ENCODE peak calls at places on chromosomes 7 and 10, in five cellular contexts. Y is IMR-90, Z is esophagus squamous epithelium, I is spleen, W is Peyer's patch. X is an unnamed sample.

GRCh38 chr7:123871998-123872867 is 27.3 kb downstream of the HYAL4 start:
- DNase-seq in Z (no peak), Y (peak; percentile 42), W (peak; percentile 72), I (peak; percentile 64), X (no peak)

GRCh38 chr10:126585249-126585986 is 85.1 kb downstream of the C10orf90 start:
- DNase-seq in Y (no peak), W (no peak), Z (no peak), I (no peak), X (no peak)

GRCh38 chr10:5540886-5541285 is 16.1 kb downstream of the CALML3 start:
- DNase-seq in I (peak; percentile 5), Z (no peak), Y (no peak), W (peak; percentile 62), X (no peak)

GRCh38 chr7:44689427-44689826 is 59.2 kb upstream of the ZMIZ2 start:
- DNase-seq in W (no peak), Y (no peak), I (peak; percentile 1), Z (no peak), X (no peak)

GRCh38 chr10:71501402-71501801 is 104.7 kb downstream of the CDH23 start:
- DNase-seq in W (no peak), Z (no peak), Y (no peak), I (peak; percentile 43), X (no peak)

GRCh38 chr10:129580010-129580409 is 113.0 kb downstream of the MGMT start:
- DNase-seq in Y (no peak), I (no peak), W (no peak), Z (no peak), X (no peak)

GRCh38 chr7:151060416-151061234 is 1.2 kb downstream of the SLC4A2 start:
- DNase-seq in W (no peak), I (no peak), Z (no peak), Y (no peak), X (no peak)

GRCh38 chr10:4396401-4397283 is 429.4 kb upstream of the AKR1E2 start:
- DNase-seq in Z (no peak), I (no peak), W (no peak), Y (no peak), X (no peak)

GRCh38 chr7:20354825-20355466 is 24.2 kb downstream of the ITGB8 start:
- DNase-seq in I (no peak), Z (no peak), W (no peak), Y (no peak), X (no peak)

GRCh38 chr10:88756660-88757059 is 3.2 kb upstream of the LIPN start:
- DNase-seq in Z (no peak), Y (no peak), I (no peak), W (no peak), X (no peak)

GRCh38 chr7:22937946-22938345 is 76.0 kb downstream of the HYCC1 start:
- DNase-seq in Y (no peak), I (no peak), W (no peak), Z (no peak), X (no peak)

GRCh38 chr10:92688573-92688926 is 1.2 kb upstream of the HHEX start:
- DNase-seq in Z (no peak), Y (no peak), I (no peak), W (no peak), X (no peak)

GRCh38 chr10:92691042-92691590 is 1.4 kb downstream of the HHEX start:
- DNase-seq in I (peak; percentile 86), Y (no peak), Z (no peak), W (no peak), X (no peak)

GRCh38 chr10:92688927-92689662 is 660 bp upstream of the HHEX start:
- DNase-seq in Y (peak; percentile 31), W (peak; percentile 68), Z (no peak), I (no peak), X (no peak)

GRCh38 chr10:92690211-92691041 is 671 bp downstream of the HHEX start:
- DNase-seq in W (peak; percentile 86), Z (no peak), Y (peak; percentile 69), I (peak; percentile 96), X (no peak)

GRCh38 chr10:92689663-92690210 is at the start of gene HHEX:
- DNase-seq in I (peak; percentile 98), Z (no peak), Y (peak; percentile 76), W (peak; percentile 84), X (no peak)
- TF ChIP-seq POLR2A in I (peak; percentile 61), Z (peak; percentile 83), Y (peak; percentile 63), W (peak; percentile 16), X (no peak)

GRCh38 chr10:614341-614664 is 75.2 kb downstream of the DIP2C start:
- DNase-seq in Z (no peak), W (no peak), Y (no peak), I (peak; percentile 65), X (no peak)
- H3K27ac ChIP-seq in Z (peak overlapping the region; percentile 29), W (no peak overlapping the region), Y (no peak overlapping the region), I (no peak overlapping the region), X (no peak overlapping the region)

DNA sequence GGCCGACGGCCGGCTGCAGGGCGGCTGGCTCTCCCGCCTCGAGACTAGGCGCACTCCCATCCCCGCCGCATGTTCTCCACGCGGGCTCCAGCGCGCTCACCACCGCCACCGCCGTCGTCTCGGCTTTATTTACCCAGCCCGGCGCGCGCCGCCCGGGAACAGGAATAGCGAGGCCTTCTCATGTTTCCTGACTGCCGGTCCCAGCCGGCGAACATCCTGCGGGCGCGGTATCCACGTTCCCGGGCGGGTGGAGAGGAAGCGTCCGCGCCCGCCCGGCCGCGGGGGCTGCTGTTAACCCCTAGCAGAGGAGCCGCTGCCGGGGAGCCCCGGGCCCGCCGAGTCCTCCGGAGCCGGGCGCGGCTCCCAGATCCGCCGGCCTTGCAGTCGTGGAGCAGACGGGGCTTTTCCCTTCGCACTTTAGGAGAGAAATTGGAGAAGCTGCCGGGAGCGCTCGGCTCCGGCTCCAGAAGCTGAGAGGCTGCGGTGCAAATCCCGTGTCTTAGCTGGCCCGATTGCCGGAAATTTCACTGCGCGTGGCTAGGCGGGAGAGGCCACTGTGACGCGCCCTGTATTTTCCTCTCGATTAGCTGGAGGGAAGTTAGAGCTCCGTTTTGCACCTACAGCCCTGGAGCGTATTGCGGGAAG is at the start of gene MKX:
- DNase-seq in Y (peak; percentile 44), W (peak; percentile 54), I (no peak), Z (no peak), X (no peak)
- TF ChIP-seq POLR2A in Y (no peak), W (no peak), I (no peak), Z (no peak), X (no peak)

GRCh38 chr7:101207459-101207858 is 6.6 kb upstream of the MOGAT3 start:
- DNase-seq in W (no peak), Z (no peak), I (no peak), Y (no peak), X (no peak)
- H3K27ac ChIP-seq in W (no peak overlapping the region), Z (no peak overlapping the region), I (no peak overlapping the region), Y (no peak overlapping the region), X (no peak overlapping the region)

GRCh38 chr7:77327932-77328628 is 88.1 kb downstream of the GSAP start:
- DNase-seq in I (no peak), W (no peak), Y (no peak), Z (no peak), X (no peak)
- TF ChIP-seq POLR2A in I (no peak), W (no peak), Y (no peak), Z (no peak), X (no peak)

GRCh38 chr7:51090411-51090810 is 226.2 kb downstream of the COBL start:
- DNase-seq in I (no peak), Z (no peak), Y (no peak), W (no peak), X (no peak)
- H3K27ac ChIP-seq in I (no peak overlapping the region), Z (no peak overlapping the region), Y (no peak overlapping the region), W (no peak overlapping the region), X (no peak overlapping the region)

GRCh38 chr10:111175786-111176185 is 99.0 kb downstream of the ADRA2A start:
- DNase-seq in Z (no peak), W (no peak), Y (no peak), I (no peak), X (no peak)

GRCh38 chr10:111177379-111177778 is 100.5 kb downstream of the ADRA2A start:
- DNase-seq in Z (no peak), Y (no peak), W (no peak), I (no peak), X (no peak)

DNA sequence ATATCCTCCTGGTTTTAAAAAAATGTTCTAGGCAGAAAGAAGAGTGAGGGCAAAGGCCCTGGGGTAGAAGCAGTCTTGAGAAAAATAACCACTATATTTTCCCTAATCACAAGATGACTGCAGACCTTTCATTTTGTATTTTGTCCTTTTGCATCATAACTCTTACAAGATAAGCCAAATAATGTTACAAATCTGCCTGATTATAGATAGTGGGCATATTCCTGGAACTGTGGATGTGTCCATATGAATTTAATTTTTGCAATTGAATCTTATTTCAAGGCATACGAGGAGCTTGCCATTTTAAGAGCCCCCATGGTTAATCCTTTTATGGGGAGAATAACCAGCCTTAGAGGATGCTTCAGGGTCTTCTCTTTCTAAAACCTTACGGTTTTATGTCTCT is 102.7 kb downstream of the ADRA2A start:
- DNase-seq in I (no peak), W (no peak), Z (no peak), Y (no peak), X (no peak)
- TF ChIP-seq POLR2A in I (no peak), W (no peak), Z (no peak), Y (no peak), X (no peak)

X was measured in vagina.